ENCODE peak calls at places on chromosomes 16 and 17, in four cellular contexts. One of them, this sample, is unnamed.

GRCh38 chr17:56499799-56500388 is 93.6 kb upstream of the NOG start:
- DNase-seq in GM06990: no peak
- DNase-seq in activated T-cell treated with anti-CD3 and anti-CD28 coated beads for 24 hours: peak
- DNase-seq in activated naive CD8-positive, alpha-beta T cell treated with anti-CD3 and anti-CD28 coated beads, Interleukin-2, amount 50 U/mL, for 24 hours: peak
- DNase-seq in this sample: peak

GRCh38 chr16:3012246-3012645 is 477 bp upstream of the CLDN9 start:
- DNase-seq in activated naive CD8-positive, alpha-beta T cell treated with anti-CD3 and anti-CD28 coated beads, Interleukin-2, amount 50 U/mL, for 24 hours: no peak
- DNase-seq in GM06990: no peak
- DNase-seq in activated T-cell treated with anti-CD3 and anti-CD28 coated beads for 24 hours: no peak
- DNase-seq in this sample: no peak

GRCh38 chr17:15361151-15361550 is 19.8 kb upstream of the TEKT3 start:
- DNase-seq in GM06990: no peak
- DNase-seq in activated T-cell treated with anti-CD3 and anti-CD28 coated beads for 24 hours: no peak
- DNase-seq in activated naive CD8-positive, alpha-beta T cell treated with anti-CD3 and anti-CD28 coated beads, Interleukin-2, amount 50 U/mL, for 24 hours: no peak
- DNase-seq in this sample: no peak

GRCh38 chr17:40850287-40850972 is 16.6 kb downstream of the KRT12 start:
- DNase-seq in activated naive CD8-positive, alpha-beta T cell treated with anti-CD3 and anti-CD28 coated beads, Interleukin-2, amount 50 U/mL, for 24 hours: no peak
- DNase-seq in GM06990: no peak
- DNase-seq in activated T-cell treated with anti-CD3 and anti-CD28 coated beads for 24 hours: no peak
- DNase-seq in this sample: no peak

GRCh38 chr17:41048441-41048840 is 1.3 kb upstream of the KRTAP2-1 start:
- DNase-seq in GM06990: no peak
- DNase-seq in activated T-cell treated with anti-CD3 and anti-CD28 coated beads for 24 hours: no peak
- DNase-seq in activated naive CD8-positive, alpha-beta T cell treated with anti-CD3 and anti-CD28 coated beads, Interleukin-2, amount 50 U/mL, for 24 hours: no peak
- DNase-seq in this sample: no peak

GRCh38 chr16:23570992-23571632 is 13.6 kb downstream of the UBFD1 start:
- DNase-seq in activated naive CD8-positive, alpha-beta T cell treated with anti-CD3 and anti-CD28 coated beads, Interleukin-2, amount 50 U/mL, for 24 hours: no peak
- DNase-seq in GM06990: peak
- DNase-seq in activated T-cell treated with anti-CD3 and anti-CD28 coated beads for 24 hours: no peak
- DNase-seq in this sample: no peak

GRCh38 chr16:26672206-26672605 is 394.5 kb upstream of the C16orf82 start:
- DNase-seq in GM06990: no peak
- DNase-seq in activated T-cell treated with anti-CD3 and anti-CD28 coated beads for 24 hours: peak
- DNase-seq in activated naive CD8-positive, alpha-beta T cell treated with anti-CD3 and anti-CD28 coated beads, Interleukin-2, amount 50 U/mL, for 24 hours: peak
- DNase-seq in this sample: no peak

GRCh38 chr17:45246861-45247428 is 14.9 kb downstream of the SPATA32 start:
- DNase-seq in activated T-cell treated with anti-CD3 and anti-CD28 coated beads for 24 hours: no peak
- DNase-seq in activated naive CD8-positive, alpha-beta T cell treated with anti-CD3 and anti-CD28 coated beads, Interleukin-2, amount 50 U/mL, for 24 hours: peak
- DNase-seq in GM06990: no peak
- DNase-seq in this sample: no peak

GRCh38 chr17:3815925-3816324 is 14.9 kb upstream of the ITGAE start:
- DNase-seq in activated naive CD8-positive, alpha-beta T cell treated with anti-CD3 and anti-CD28 coated beads, Interleukin-2, amount 50 U/mL, for 24 hours: no peak
- DNase-seq in GM06990: no peak
- DNase-seq in activated T-cell treated with anti-CD3 and anti-CD28 coated beads for 24 hours: no peak
- DNase-seq in this sample: no peak

GRCh38 chr16:53059672-53060071 is 4.9 kb downstream of the CHD9 start:
- DNase-seq in activated T-cell treated with anti-CD3 and anti-CD28 coated beads for 24 hours: no peak
- DNase-seq in activated naive CD8-positive, alpha-beta T cell treated with anti-CD3 and anti-CD28 coated beads, Interleukin-2, amount 50 U/mL, for 24 hours: no peak
- DNase-seq in GM06990: no peak
- DNase-seq in this sample: no peak

GRCh38 chr17:82655038-82655479 is 6.8 kb upstream of the WDR45B start:
- DNase-seq in activated naive CD8-positive, alpha-beta T cell treated with anti-CD3 and anti-CD28 coated beads, Interleukin-2, amount 50 U/mL, for 24 hours: no peak
- DNase-seq in activated T-cell treated with anti-CD3 and anti-CD28 coated beads for 24 hours: no peak
- DNase-seq in GM06990: no peak
- DNase-seq in this sample: peak

GRCh38 chr16:4261557-4262172 is 11.2 kb downstream of the TFAP4 start:
- DNase-seq in activated naive CD8-positive, alpha-beta T cell treated with anti-CD3 and anti-CD28 coated beads, Interleukin-2, amount 50 U/mL, for 24 hours: peak
- DNase-seq in activated T-cell treated with anti-CD3 and anti-CD28 coated beads for 24 hours: peak
- DNase-seq in GM06990: peak
- DNase-seq in this sample: no peak

GRCh38 chr16:87666919-87667318 is 64.6 kb downstream of the JPH3 start:
- DNase-seq in activated naive CD8-positive, alpha-beta T cell treated with anti-CD3 and anti-CD28 coated beads, Interleukin-2, amount 50 U/mL, for 24 hours: no peak
- DNase-seq in activated T-cell treated with anti-CD3 and anti-CD28 coated beads for 24 hours: no peak
- DNase-seq in GM06990: no peak
- DNase-seq in this sample: no peak

GRCh38 chr16:54366005-54366634 is 79.5 kb upstream of the IRX3 start:
- DNase-seq in GM06990: no peak
- DNase-seq in activated T-cell treated with anti-CD3 and anti-CD28 coated beads for 24 hours: no peak
- DNase-seq in activated naive CD8-positive, alpha-beta T cell treated with anti-CD3 and anti-CD28 coated beads, Interleukin-2, amount 50 U/mL, for 24 hours: no peak
- DNase-seq in this sample: no peak

GRCh38 chr16:82368041-82368440 is 198.0 kb upstream of the MPHOSPH6 start:
- DNase-seq in activated T-cell treated with anti-CD3 and anti-CD28 coated beads for 24 hours: no peak
- DNase-seq in GM06990: no peak
- DNase-seq in activated naive CD8-positive, alpha-beta T cell treated with anti-CD3 and anti-CD28 coated beads, Interleukin-2, amount 50 U/mL, for 24 hours: no peak
- DNase-seq in this sample: peak

GRCh38 chr17:64784353-64784798 is 122.3 kb upstream of the SMURF2 start:
- DNase-seq in activated T-cell treated with anti-CD3 and anti-CD28 coated beads for 24 hours: no peak
- DNase-seq in activated naive CD8-positive, alpha-beta T cell treated with anti-CD3 and anti-CD28 coated beads, Interleukin-2, amount 50 U/mL, for 24 hours: no peak
- DNase-seq in GM06990: no peak
- DNase-seq in this sample: no peak

GRCh38 chr16:58236231-58236690 is 38.4 kb upstream of the CSNK2A2 start:
- DNase-seq in activated naive CD8-positive, alpha-beta T cell treated with anti-CD3 and anti-CD28 coated beads, Interleukin-2, amount 50 U/mL, for 24 hours: peak
- DNase-seq in activated T-cell treated with anti-CD3 and anti-CD28 coated beads for 24 hours: peak
- DNase-seq in GM06990: peak
- DNase-seq in this sample: peak

GRCh38 chr17:82356845-82357355 is 2.1 kb upstream of the TEX19 start:
- DNase-seq in GM06990: no peak
- DNase-seq in activated T-cell treated with anti-CD3 and anti-CD28 coated beads for 24 hours: no peak
- DNase-seq in activated naive CD8-positive, alpha-beta T cell treated with anti-CD3 and anti-CD28 coated beads, Interleukin-2, amount 50 U/mL, for 24 hours: no peak
- DNase-seq in this sample: no peak

GRCh38 chr16:35188288-35189155 is 1729.1 kb downstream of the TP53TG3F start:
- DNase-seq in activated T-cell treated with anti-CD3 and anti-CD28 coated beads for 24 hours: no peak
- DNase-seq in GM06990: no peak
- DNase-seq in activated naive CD8-positive, alpha-beta T cell treated with anti-CD3 and anti-CD28 coated beads, Interleukin-2, amount 50 U/mL, for 24 hours: no peak
- DNase-seq in this sample: no peak

GRCh38 chr16:68707341-68708152 is 29.5 kb upstream of the CDH1 start:
- DNase-seq in activated naive CD8-positive, alpha-beta T cell treated with anti-CD3 and anti-CD28 coated beads, Interleukin-2, amount 50 U/mL, for 24 hours: no peak
- DNase-seq in activated T-cell treated with anti-CD3 and anti-CD28 coated beads for 24 hours: no peak
- DNase-seq in GM06990: no peak
- DNase-seq in this sample: no peak

GRCh38 chr17:3636908-3637373 is 381 bp downstream of the CTNS start:
- DNase-seq in activated T-cell treated with anti-CD3 and anti-CD28 coated beads for 24 hours: no peak
- DNase-seq in activated naive CD8-positive, alpha-beta T cell treated with anti-CD3 and anti-CD28 coated beads, Interleukin-2, amount 50 U/mL, for 24 hours: no peak
- DNase-seq in GM06990: no peak
- DNase-seq in this sample: no peak

GRCh38 chr16:79697562-79698112 is 97.1 kb upstream of the MAF start:
- DNase-seq in activated T-cell treated with anti-CD3 and anti-CD28 coated beads for 24 hours: no peak
- DNase-seq in GM06990: no peak
- DNase-seq in activated naive CD8-positive, alpha-beta T cell treated with anti-CD3 and anti-CD28 coated beads, Interleukin-2, amount 50 U/mL, for 24 hours: no peak
- DNase-seq in this sample: no peak

GRCh38 chr16:12435730-12436129 is 368.0 kb downstream of the CPPED1 start:
- DNase-seq in activated naive CD8-positive, alpha-beta T cell treated with anti-CD3 and anti-CD28 coated beads, Interleukin-2, amount 50 U/mL, for 24 hours: no peak
- DNase-seq in GM06990: no peak
- DNase-seq in activated T-cell treated with anti-CD3 and anti-CD28 coated beads for 24 hours: no peak
- DNase-seq in this sample: no peak

GRCh38 chr16:84656557-84657130 is 8.3 kb downstream of the KLHL36 start:
- DNase-seq in activated naive CD8-positive, alpha-beta T cell treated with anti-CD3 and anti-CD28 coated beads, Interleukin-2, amount 50 U/mL, for 24 hours: no peak
- DNase-seq in GM06990: no peak
- DNase-seq in activated T-cell treated with anti-CD3 and anti-CD28 coated beads for 24 hours: no peak
- DNase-seq in this sample: no peak

GRCh38 chr16:57394444-57394843 is 10.1 kb upstream of the CCL17 start:
- DNase-seq in activated naive CD8-positive, alpha-beta T cell treated with anti-CD3 and anti-CD28 coated beads, Interleukin-2, amount 50 U/mL, for 24 hours: no peak
- DNase-seq in GM06990: no peak
- DNase-seq in activated T-cell treated with anti-CD3 and anti-CD28 coated beads for 24 hours: no peak
- DNase-seq in this sample: no peak

GRCh38 chr16:54801445-54801844 is 129.2 kb upstream of the IRX5 start:
- DNase-seq in activated T-cell treated with anti-CD3 and anti-CD28 coated beads for 24 hours: no peak
- DNase-seq in activated naive CD8-positive, alpha-beta T cell treated with anti-CD3 and anti-CD28 coated beads, Interleukin-2, amount 50 U/mL, for 24 hours: no peak
- DNase-seq in GM06990: no peak
- DNase-seq in this sample: no peak

GRCh38 chr17:8552582-8553320 is 77.8 kb downstream of the MYH10 start:
- DNase-seq in activated T-cell treated with anti-CD3 and anti-CD28 coated beads for 24 hours: no peak
- DNase-seq in activated naive CD8-positive, alpha-beta T cell treated with anti-CD3 and anti-CD28 coated beads, Interleukin-2, amount 50 U/mL, for 24 hours: no peak
- DNase-seq in GM06990: no peak
- DNase-seq in this sample: no peak

GRCh38 chr16:25633549-25633948 is 58.2 kb upstream of the HS3ST4 start:
- DNase-seq in activated naive CD8-positive, alpha-beta T cell treated with anti-CD3 and anti-CD28 coated beads, Interleukin-2, amount 50 U/mL, for 24 hours: no peak
- DNase-seq in GM06990: no peak
- DNase-seq in activated T-cell treated with anti-CD3 and anti-CD28 coated beads for 24 hours: no peak
- DNase-seq in this sample: no peak

GRCh38 chr16:74865922-74866598 is 91.4 kb upstream of the FA2H start:
- DNase-seq in activated T-cell treated with anti-CD3 and anti-CD28 coated beads for 24 hours: no peak
- DNase-seq in activated naive CD8-positive, alpha-beta T cell treated with anti-CD3 and anti-CD28 coated beads, Interleukin-2, amount 50 U/mL, for 24 hours: no peak
- DNase-seq in GM06990: no peak
- DNase-seq in this sample: no peak

GRCh38 chr17:32504166-32504990 is 17.6 kb downstream of the CDK5R1 start:
- DNase-seq in GM06990: no peak
- DNase-seq in activated naive CD8-positive, alpha-beta T cell treated with anti-CD3 and anti-CD28 coated beads, Interleukin-2, amount 50 U/mL, for 24 hours: no peak
- DNase-seq in activated T-cell treated with anti-CD3 and anti-CD28 coated beads for 24 hours: no peak
- DNase-seq in this sample: no peak

GRCh38 chr17:29158515-29159275 is 21.5 kb downstream of the MYO18A start:
- DNase-seq in activated T-cell treated with anti-CD3 and anti-CD28 coated beads for 24 hours: no peak
- DNase-seq in GM06990: no peak
- DNase-seq in activated naive CD8-positive, alpha-beta T cell treated with anti-CD3 and anti-CD28 coated beads, Interleukin-2, amount 50 U/mL, for 24 hours: no peak
- DNase-seq in this sample: no peak